ENCODE peak calls at places on chromosomes 6 and 20, in four cellular contexts. S, J, R and P are unnamed samples.

GRCh38 chr6:2085657-2086056 is 159.7 kb downstream of the GMDS start:
- DNase-seq in S (no peak), J (no peak), R (no peak), P (no peak)

GRCh38 chr6:143333081-143333480 is 117.4 kb downstream of the ADAT2 start:
- DNase-seq in J (no peak), S (no peak), R (no peak), P (no peak)

GRCh38 chr6:4294636-4295035 is 159.3 kb upstream of the ECI2 start:
- DNase-seq in S (no peak), J (no peak), R (no peak), P (no peak)

GRCh38 chr20:34791289-34792020 is 34.0 kb downstream of the NCOA6 start:
- DNase-seq in S (peak), R (no peak), J (no peak), P (peak)

GRCh38 chr20:57508381-57508780 is 16.6 kb downstream of the CTCFL start:
- DNase-seq in S (no peak), J (no peak), R (no peak), P (no peak)

GRCh38 chr20:42492998-42493397 is 696.7 kb downstream of the PTPRT start:
- DNase-seq in S (no peak), R (no peak), J (no peak), P (no peak)

GRCh38 chr6:43292763-43293318 is 5.2 kb upstream of the SLC22A7 start:
- DNase-seq in S (no peak), R (no peak), J (no peak), P (no peak)

GRCh38 chr20:57124800-57125399 is 141.5 kb downstream of the BMP7 start:
- DNase-seq in S (no peak), R (no peak), J (no peak), P (no peak)

GRCh38 chr6:113457751-113458150 is 399.4 kb upstream of the MARCKS start:
- DNase-seq in R (no peak), J (no peak), S (no peak), P (no peak)

GRCh38 chr6:21227486-21227885 is 366.1 kb upstream of the SOX4 start:
- DNase-seq in J (no peak), S (no peak), R (peak), P (no peak)

GRCh38 chr20:39879296-39879695 is 809.7 kb downstream of the MAFB start:
- DNase-seq in R (no peak), J (no peak), S (no peak), P (no peak)

GRCh38 chr6:13101409-13101808 is 226.9 kb downstream of the TBC1D7 start:
- DNase-seq in R (no peak), J (no peak), S (no peak), P (no peak)

GRCh38 chr6:160427312-160428068 is 79.3 kb downstream of the SLC22A3 start:
- DNase-seq in S (no peak), R (no peak), J (no peak), P (no peak)

GRCh38 chr6:35025241-35026188 is 115.6 kb downstream of the TCP11 start:
- DNase-seq in S (no peak), J (no peak), R (no peak), P (no peak)

GRCh38 chr6:40582892-40583291 is 4.3 kb downstream of the LRFN2 start:
- DNase-seq in J (no peak), S (no peak), R (no peak), P (no peak)

GRCh38 chr20:58965270-58966064 is 15.6 kb upstream of the NELFCD start:
- DNase-seq in S (no peak), J (no peak), R (no peak), P (no peak)

GRCh38 chr20:24194133-24194532 is 205.6 kb upstream of the GGTLC1 start:
- DNase-seq in R (no peak), J (no peak), S (no peak), P (no peak)

GRCh38 chr6:70051197-70051596 is 184.8 kb downstream of the COL19A1 start:
- DNase-seq in S (no peak), R (no peak), J (no peak), P (no peak)

GRCh38 chr6:164095056-164095455 is 680.5 kb downstream of the QKI start:
- DNase-seq in R (no peak), S (no peak), J (no peak), P (no peak)

GRCh38 chr6:98944598-98945011 is 3.1 kb downstream of the FBXL4 start:
- DNase-seq in S (no peak), J (no peak), R (no peak), P (no peak)

GRCh38 chr20:58755751-58756524 is 63.3 kb downstream of the NPEPL1 start:
- DNase-seq in R (no peak), S (no peak), J (peak), P (no peak)

GRCh38 chr6:112272799-112273198 is 18.4 kb upstream of the LAMA4 start:
- DNase-seq in J (no peak), S (no peak), R (no peak), P (no peak)

GRCh38 chr6:88166901-88167624 is 916 bp upstream of the CNR1 start:
- DNase-seq in R (no peak), S (no peak), J (no peak), P (no peak)
- TF ChIP-seq CTCF in R (no peak), S (no peak), J (no peak), P (no peak)

GRCh38 chr20:60363698-60364097 is 405.5 kb downstream of the CDH26 start:
- DNase-seq in R (no peak), S (no peak), J (no peak), P (no peak)

GRCh38 chr20:60365063-60365640 is 406.9 kb downstream of the CDH26 start:
- DNase-seq in S (no peak), R (no peak), J (no peak), P (no peak)

GRCh38 chr20:60362531-60362930 is 404.3 kb downstream of the CDH26 start:
- DNase-seq in S (no peak), J (no peak), R (no peak), P (no peak)

GRCh38 chr20:60359010-60359409 is 400.8 kb downstream of the CDH26 start:
- DNase-seq in R (no peak), J (no peak), S (no peak), P (no peak)

GRCh38 chr20:60361761-60362410 is 403.7 kb downstream of the CDH26 start:
- DNase-seq in R (no peak), S (no peak), J (no peak), P (no peak)
- TF ChIP-seq CTCF in R (no peak), S (no peak), J (no peak), P (no peak)

GRCh38 chr20:1474817-1475603 is 8.4 kb upstream of the NSFL1C start:
- DNase-seq in R (no peak), J (no peak), S (no peak), P (no peak)
- TF ChIP-seq CTCF in R (no peak), J (no peak), S (no peak), P (no peak)

GRCh38 chr6:154341326-154341725 is 15.3 kb downstream of the IPCEF1 start:
- DNase-seq in J (no peak), S (no peak), R (no peak), P (no peak)

GRCh38 chr6:154341876-154342275 is 14.7 kb downstream of the IPCEF1 start:
- DNase-seq in S (no peak), R (no peak), J (no peak), P (no peak)

GRCh38 chr6:154345811-154346210 is 10.8 kb downstream of the IPCEF1 start:
- DNase-seq in J (no peak), R (no peak), S (no peak), P (no peak)

GRCh38 chr6:154347981-154348380 is 8.6 kb downstream of the IPCEF1 start:
- DNase-seq in S (no peak), R (no peak), J (no peak), P (no peak)

DNA sequence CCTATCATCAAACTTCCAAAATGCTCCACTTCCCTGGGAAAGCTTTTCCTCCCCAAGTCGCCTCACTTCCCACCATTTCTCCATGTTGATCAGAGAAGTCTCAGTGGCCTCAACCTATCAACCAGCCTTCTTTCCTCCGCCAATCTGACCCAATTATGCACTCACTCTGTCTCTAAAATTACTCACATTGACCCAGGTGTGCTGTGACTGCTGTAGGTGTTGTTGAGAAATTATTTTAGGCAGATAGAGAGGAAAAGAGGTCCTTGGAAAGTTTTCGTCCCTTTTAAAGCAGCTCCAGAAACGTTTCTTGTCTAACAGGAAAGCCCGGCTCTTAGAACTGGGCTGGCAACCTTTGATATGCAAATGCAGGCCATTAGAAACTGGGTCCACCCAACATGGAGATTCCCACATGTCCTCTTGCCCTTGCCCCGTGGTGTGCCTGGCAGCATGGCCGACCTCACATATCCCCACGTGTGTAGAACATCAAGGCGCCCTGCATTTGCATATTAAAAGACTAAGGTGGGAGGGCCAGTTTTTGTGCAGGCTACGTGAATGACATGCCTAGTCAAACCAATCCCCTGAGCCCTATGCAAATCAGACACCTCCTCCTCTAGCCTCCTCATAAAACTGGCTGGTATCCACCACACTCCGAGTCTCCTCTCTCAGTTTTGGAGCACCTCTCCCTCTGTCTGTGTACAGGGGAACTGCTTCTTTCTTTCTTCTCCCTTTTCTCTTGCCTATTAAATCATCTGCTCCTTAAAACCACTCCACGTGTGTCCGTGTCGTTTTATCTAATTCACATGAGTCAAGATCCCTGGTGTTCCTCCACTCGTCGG is 12.9 kb downstream of the IPCEF1 start:
- DNase-seq in S (no peak), J (peak), R (peak), P (no peak)
- TF ChIP-seq CTCF in S (peak), J (no peak), R (peak), P (peak)

DNA sequence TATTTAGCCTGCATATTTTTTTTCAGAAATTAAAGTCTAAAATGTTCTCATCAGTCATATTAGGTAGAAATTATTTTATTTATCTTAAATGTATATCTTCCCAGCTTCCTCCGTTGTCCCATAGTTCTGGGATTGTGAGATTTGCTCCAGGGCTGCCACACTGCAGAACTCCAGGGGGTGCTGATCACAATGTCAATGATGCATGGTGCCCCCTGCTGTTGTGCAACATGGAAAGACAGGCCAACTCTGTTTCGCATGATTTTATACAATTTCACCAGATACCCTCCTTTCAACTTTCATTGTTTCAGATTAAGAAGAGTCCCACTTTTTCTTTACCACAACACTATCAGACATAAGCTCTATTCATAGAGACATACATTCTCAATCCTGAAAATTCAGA is 35.9 kb downstream of the ID4 start:
- DNase-seq in R (no peak), S (no peak), J (no peak), P (no peak)
- TF ChIP-seq CTCF in R (no peak), S (peak), J (no peak), P (peak)

GRCh38 chr6:9540534-9541126 is 874.2 kb downstream of the TFAP2A start:
- DNase-seq in R (no peak), S (no peak), J (no peak), P (no peak)
- TF ChIP-seq CTCF in R (peak), S (peak), J (no peak), P (peak)

GRCh38 chr6:72522735-72523141 is 99.1 kb upstream of the KCNQ5 start:
- DNase-seq in J (no peak), S (no peak), R (no peak), P (no peak)

GRCh38 chr6:72519871-72520270 is 102.0 kb upstream of the KCNQ5 start:
- DNase-seq in J (no peak), S (no peak), R (no peak), P (no peak)

GRCh38 chr6:72525821-72526550 is 95.9 kb upstream of the KCNQ5 start:
- DNase-seq in S (no peak), R (peak), J (no peak), P (peak)

GRCh38 chr6:72521684-72522083 is 100.2 kb upstream of the KCNQ5 start:
- DNase-seq in S (no peak), J (no peak), R (no peak), P (no peak)

DNA sequence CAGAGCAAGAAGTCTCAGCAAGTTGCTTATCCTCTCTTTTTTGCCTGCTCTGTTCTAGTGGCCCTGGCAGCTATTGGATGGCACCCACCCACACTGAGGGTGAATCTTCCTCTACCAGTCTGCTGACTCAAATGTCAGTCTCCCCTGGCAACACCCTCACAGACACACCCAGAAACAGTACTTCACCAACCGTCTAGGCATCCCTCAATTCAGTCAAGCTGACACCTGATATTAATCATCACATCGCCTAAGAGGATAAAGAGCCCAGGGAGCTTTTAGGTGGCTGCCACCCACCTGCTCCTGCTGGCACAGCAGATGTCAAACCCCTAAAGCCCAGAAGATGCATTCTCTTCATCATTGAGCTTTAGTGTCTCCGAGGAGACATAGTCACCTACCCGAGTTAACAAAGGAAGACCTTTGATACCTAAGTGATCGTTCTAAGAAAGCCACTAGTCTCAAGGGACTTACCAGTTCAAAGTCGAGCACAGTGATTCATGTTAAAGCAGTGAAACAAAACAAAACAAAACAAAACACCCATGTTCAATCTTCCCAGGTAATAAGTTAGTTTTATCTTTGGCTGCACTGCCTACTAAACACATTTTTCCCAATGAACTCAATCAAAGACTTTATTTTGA is 97.7 kb upstream of the KCNQ5 start:
- DNase-seq in J (no peak), R (no peak), S (no peak), P (no peak)
- TF ChIP-seq CTCF in J (no peak), R (no peak), S (no peak), P (no peak)